ENCODE peak calls at places on chromosomes 5 and 9, in ten cellular contexts. One of them, this sample, is unnamed.

GRCh38 chr9:121871431-121872025 is 220.1 kb downstream of the DAB2IP start:
- DNase-seq in tibial artery: no peak
- DNase-seq in glutamatergic neuron: no peak
- DNase-seq in OCI-LY7: no peak
- DNase-seq in RWPE1: no peak
- DNase-seq in lung: no peak
- DNase-seq in progenitor cell of endocrine pancreas: no peak
- DNase-seq in endothelial cell: no peak
- DNase-seq in MCF 10A: peak
- DNase-seq in lower leg skin: no peak
- DNase-seq in this sample: no peak

GRCh38 chr9:75448281-75448680 is 360.0 kb downstream of the OSTF1 start:
- DNase-seq in endothelial cell: no peak
- DNase-seq in tibial artery: no peak
- DNase-seq in RWPE1: no peak
- DNase-seq in OCI-LY7: no peak
- DNase-seq in MCF 10A: no peak
- DNase-seq in lung: no peak
- DNase-seq in lower leg skin: no peak
- DNase-seq in glutamatergic neuron: no peak
- DNase-seq in progenitor cell of endocrine pancreas: no peak
- DNase-seq in this sample: no peak

GRCh38 chr5:131525805-131526204 is 109.2 kb downstream of the RAPGEF6 start:
- DNase-seq in endothelial cell: no peak
- DNase-seq in RWPE1: no peak
- DNase-seq in MCF 10A: peak
- DNase-seq in tibial artery: no peak
- DNase-seq in lung: no peak
- DNase-seq in progenitor cell of endocrine pancreas: no peak
- DNase-seq in lower leg skin: no peak
- DNase-seq in glutamatergic neuron: no peak
- DNase-seq in OCI-LY7: no peak
- DNase-seq in this sample: no peak

GRCh38 chr5:86646671-86647070 is 28.9 kb downstream of the COX7C start:
- DNase-seq in progenitor cell of endocrine pancreas: no peak
- DNase-seq in endothelial cell: no peak
- DNase-seq in MCF 10A: no peak
- DNase-seq in OCI-LY7: no peak
- DNase-seq in RWPE1: no peak
- DNase-seq in lung: no peak
- DNase-seq in lower leg skin: no peak
- DNase-seq in glutamatergic neuron: no peak
- DNase-seq in tibial artery: no peak
- DNase-seq in this sample: no peak

GRCh38 chr9:118751848-118752223 is 617.4 kb downstream of the BRINP1 start:
- DNase-seq in tibial artery: no peak
- DNase-seq in MCF 10A: no peak
- DNase-seq in RWPE1: no peak
- DNase-seq in lung: no peak
- DNase-seq in lower leg skin: no peak
- DNase-seq in endothelial cell: no peak
- DNase-seq in progenitor cell of endocrine pancreas: no peak
- DNase-seq in OCI-LY7: no peak
- DNase-seq in glutamatergic neuron: no peak
- DNase-seq in this sample: no peak

GRCh38 chr9:114900937-114901802 is 29.2 kb downstream of the TNFSF8 start:
- DNase-seq in progenitor cell of endocrine pancreas: no peak
- DNase-seq in endothelial cell: no peak
- DNase-seq in lung: no peak
- DNase-seq in RWPE1: no peak
- DNase-seq in MCF 10A: no peak
- DNase-seq in glutamatergic neuron: no peak
- DNase-seq in tibial artery: no peak
- DNase-seq in OCI-LY7: no peak
- DNase-seq in lower leg skin: no peak
- DNase-seq in this sample: no peak

GRCh38 chr5:158720316-158720715 is 379.4 kb downstream of the EBF1 start:
- DNase-seq in OCI-LY7: no peak
- DNase-seq in lung: no peak
- DNase-seq in RWPE1: no peak
- DNase-seq in MCF 10A: no peak
- DNase-seq in progenitor cell of endocrine pancreas: no peak
- DNase-seq in endothelial cell: no peak
- DNase-seq in tibial artery: no peak
- DNase-seq in lower leg skin: no peak
- DNase-seq in glutamatergic neuron: no peak
- DNase-seq in this sample: no peak

GRCh38 chr9:138082918-138083636 is 205.5 kb downstream of the CACNA1B start:
- DNase-seq in glutamatergic neuron: no peak
- DNase-seq in lung: no peak
- DNase-seq in endothelial cell: no peak
- DNase-seq in MCF 10A: no peak
- DNase-seq in lower leg skin: no peak
- DNase-seq in tibial artery: peak
- DNase-seq in OCI-LY7: no peak
- DNase-seq in RWPE1: no peak
- DNase-seq in progenitor cell of endocrine pancreas: no peak
- DNase-seq in this sample: peak

GRCh38 chr9:92850898-92851297 is 26.9 kb downstream of the ZNF484 start:
- DNase-seq in glutamatergic neuron: no peak
- DNase-seq in lung: no peak
- DNase-seq in MCF 10A: no peak
- DNase-seq in endothelial cell: no peak
- DNase-seq in OCI-LY7: peak
- DNase-seq in tibial artery: no peak
- DNase-seq in RWPE1: no peak
- DNase-seq in lower leg skin: no peak
- DNase-seq in progenitor cell of endocrine pancreas: no peak
- DNase-seq in this sample: no peak

GRCh38 chr5:141475625-141476131 is at the start of gene PCDHGC3:
- DNase-seq in tibial artery: peak
- DNase-seq in OCI-LY7: peak
- DNase-seq in progenitor cell of endocrine pancreas: peak
- DNase-seq in lung: peak
- DNase-seq in RWPE1: peak
- DNase-seq in endothelial cell: peak
- DNase-seq in MCF 10A: peak
- DNase-seq in glutamatergic neuron: peak
- DNase-seq in lower leg skin: peak
- DNase-seq in this sample: peak

GRCh38 chr5:75706775-75707174 is 10.5 kb downstream of the POC5 start:
- DNase-seq in glutamatergic neuron: no peak
- DNase-seq in OCI-LY7: no peak
- DNase-seq in lung: no peak
- DNase-seq in RWPE1: no peak
- DNase-seq in MCF 10A: no peak
- DNase-seq in progenitor cell of endocrine pancreas: no peak
- DNase-seq in lower leg skin: no peak
- DNase-seq in tibial artery: no peak
- DNase-seq in endothelial cell: no peak
- DNase-seq in this sample: no peak

GRCh38 chr5:34656700-34657549 is 797 bp downstream of the RAI14 start:
- DNase-seq in tibial artery: no peak
- DNase-seq in endothelial cell: peak
- DNase-seq in lung: no peak
- DNase-seq in OCI-LY7: no peak
- DNase-seq in progenitor cell of endocrine pancreas: peak
- DNase-seq in lower leg skin: no peak
- DNase-seq in glutamatergic neuron: peak
- DNase-seq in RWPE1: peak
- DNase-seq in MCF 10A: peak
- DNase-seq in this sample: no peak

GRCh38 chr5:34655354-34655991 is 655 bp upstream of the RAI14 start:
- DNase-seq in glutamatergic neuron: peak
- DNase-seq in OCI-LY7: no peak
- DNase-seq in progenitor cell of endocrine pancreas: peak
- DNase-seq in RWPE1: peak
- DNase-seq in lung: peak
- DNase-seq in MCF 10A: peak
- DNase-seq in tibial artery: peak
- DNase-seq in lower leg skin: peak
- DNase-seq in endothelial cell: peak
- DNase-seq in this sample: no peak

GRCh38 chr5:34657550-34657921 is 1.4 kb downstream of the RAI14 start:
- DNase-seq in endothelial cell: peak
- DNase-seq in OCI-LY7: no peak
- DNase-seq in glutamatergic neuron: peak
- DNase-seq in tibial artery: no peak
- DNase-seq in MCF 10A: peak
- DNase-seq in lower leg skin: no peak
- DNase-seq in progenitor cell of endocrine pancreas: peak
- DNase-seq in RWPE1: peak
- DNase-seq in lung: no peak
- DNase-seq in this sample: no peak

GRCh38 chr5:34658023-34658422 is 1.9 kb downstream of the RAI14 start:
- DNase-seq in lung: no peak
- DNase-seq in OCI-LY7: no peak
- DNase-seq in progenitor cell of endocrine pancreas: no peak
- DNase-seq in glutamatergic neuron: no peak
- DNase-seq in MCF 10A: peak
- DNase-seq in lower leg skin: no peak
- DNase-seq in endothelial cell: no peak
- DNase-seq in RWPE1: peak
- DNase-seq in tibial artery: no peak
- DNase-seq in this sample: no peak

GRCh38 chr5:34656001-34656699 is at the start of gene RAI14:
- DNase-seq in progenitor cell of endocrine pancreas: peak
- DNase-seq in lung: peak
- DNase-seq in lower leg skin: peak
- DNase-seq in glutamatergic neuron: peak
- DNase-seq in endothelial cell: peak
- DNase-seq in RWPE1: peak
- DNase-seq in tibial artery: peak
- DNase-seq in MCF 10A: peak
- DNase-seq in OCI-LY7: no peak
- DNase-seq in this sample: peak
- TF ChIP-seq CTCF in progenitor cell of endocrine pancreas: peak
- TF ChIP-seq CTCF in lung: no peak
- TF ChIP-seq CTCF in lower leg skin: no peak
- TF ChIP-seq CTCF in glutamatergic neuron: no peak
- TF ChIP-seq CTCF in endothelial cell: no peak
- TF ChIP-seq CTCF in RWPE1: peak
- TF ChIP-seq CTCF in tibial artery: no peak
- TF ChIP-seq CTCF in MCF 10A: no peak
- TF ChIP-seq CTCF in OCI-LY7: no peak
- TF ChIP-seq CTCF in this sample: no peak

GRCh38 chr5:61886214-61886613 is 419.8 kb upstream of the KIF2A start:
- DNase-seq in RWPE1: no peak
- DNase-seq in OCI-LY7: no peak
- DNase-seq in lower leg skin: no peak
- DNase-seq in glutamatergic neuron: no peak
- DNase-seq in endothelial cell: no peak
- DNase-seq in tibial artery: no peak
- DNase-seq in progenitor cell of endocrine pancreas: no peak
- DNase-seq in MCF 10A: no peak
- DNase-seq in lung: no peak
- DNase-seq in this sample: no peak

GRCh38 chr5:61882901-61883500 is 423.0 kb upstream of the KIF2A start:
- DNase-seq in RWPE1: no peak
- DNase-seq in OCI-LY7: no peak
- DNase-seq in lung: no peak
- DNase-seq in MCF 10A: no peak
- DNase-seq in endothelial cell: no peak
- DNase-seq in tibial artery: no peak
- DNase-seq in lower leg skin: no peak
- DNase-seq in glutamatergic neuron: no peak
- DNase-seq in progenitor cell of endocrine pancreas: no peak
- DNase-seq in this sample: no peak

GRCh38 chr5:61878471-61878870 is 427.5 kb upstream of the KIF2A start:
- DNase-seq in lower leg skin: no peak
- DNase-seq in progenitor cell of endocrine pancreas: no peak
- DNase-seq in tibial artery: no peak
- DNase-seq in RWPE1: no peak
- DNase-seq in glutamatergic neuron: no peak
- DNase-seq in endothelial cell: no peak
- DNase-seq in MCF 10A: no peak
- DNase-seq in lung: no peak
- DNase-seq in OCI-LY7: no peak
- DNase-seq in this sample: no peak

GRCh38 chr5:61884242-61884855 is 421.7 kb upstream of the KIF2A start:
- DNase-seq in lung: no peak
- DNase-seq in tibial artery: no peak
- DNase-seq in endothelial cell: no peak
- DNase-seq in progenitor cell of endocrine pancreas: no peak
- DNase-seq in lower leg skin: no peak
- DNase-seq in glutamatergic neuron: peak
- DNase-seq in OCI-LY7: no peak
- DNase-seq in RWPE1: no peak
- DNase-seq in MCF 10A: no peak
- DNase-seq in this sample: no peak

DNA sequence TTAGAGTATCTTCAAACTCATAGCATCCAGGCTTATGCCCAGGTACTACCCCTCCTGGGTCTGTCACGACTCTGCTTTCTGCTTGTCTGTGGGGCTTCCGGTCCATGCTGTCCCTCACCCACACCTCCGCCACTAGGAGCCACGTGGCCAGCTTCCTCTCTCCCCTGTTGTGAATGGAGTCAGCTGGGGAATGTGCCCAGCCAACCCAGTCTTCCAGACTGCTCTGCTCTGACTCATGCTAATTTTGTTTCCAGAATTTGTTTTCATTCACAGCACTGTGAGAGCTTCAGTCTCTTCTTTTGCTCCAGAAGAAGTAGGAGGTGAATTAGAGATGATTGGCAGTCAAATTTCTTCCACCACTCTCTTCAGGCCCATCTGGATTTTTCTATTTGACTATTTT is 424.2 kb upstream of the KIF2A start:
- DNase-seq in progenitor cell of endocrine pancreas: no peak
- DNase-seq in RWPE1: peak
- DNase-seq in OCI-LY7: no peak
- DNase-seq in lung: no peak
- DNase-seq in endothelial cell: no peak
- DNase-seq in lower leg skin: no peak
- DNase-seq in tibial artery: no peak
- DNase-seq in MCF 10A: peak
- DNase-seq in glutamatergic neuron: no peak
- DNase-seq in this sample: no peak
- TF ChIP-seq CTCF in progenitor cell of endocrine pancreas: no peak
- TF ChIP-seq CTCF in RWPE1: no peak
- TF ChIP-seq CTCF in OCI-LY7: no peak
- TF ChIP-seq CTCF in lung: no peak
- TF ChIP-seq CTCF in endothelial cell: no peak
- TF ChIP-seq CTCF in lower leg skin: no peak
- TF ChIP-seq CTCF in tibial artery: no peak
- TF ChIP-seq CTCF in MCF 10A: no peak
- TF ChIP-seq CTCF in glutamatergic neuron: no peak
- TF ChIP-seq CTCF in this sample: no peak

GRCh38 chr9:136629879-136630661 is 32.6 kb upstream of the EGFL7 start:
- DNase-seq in endothelial cell: peak
- DNase-seq in lower leg skin: no peak
- DNase-seq in glutamatergic neuron: peak
- DNase-seq in tibial artery: no peak
- DNase-seq in lung: peak
- DNase-seq in OCI-LY7: peak
- DNase-seq in MCF 10A: peak
- DNase-seq in RWPE1: no peak
- DNase-seq in progenitor cell of endocrine pancreas: peak
- DNase-seq in this sample: no peak
- TF ChIP-seq CTCF in endothelial cell: peak
- TF ChIP-seq CTCF in lower leg skin: no peak
- TF ChIP-seq CTCF in glutamatergic neuron: peak
- TF ChIP-seq CTCF in tibial artery: peak
- TF ChIP-seq CTCF in lung: peak
- TF ChIP-seq CTCF in OCI-LY7: peak
- TF ChIP-seq CTCF in MCF 10A: peak
- TF ChIP-seq CTCF in RWPE1: peak
- TF ChIP-seq CTCF in progenitor cell of endocrine pancreas: peak
- TF ChIP-seq CTCF in this sample: peak

GRCh38 chr9:100324594-100325200 is 28.0 kb downstream of the TEX10 start:
- DNase-seq in progenitor cell of endocrine pancreas: no peak
- DNase-seq in lower leg skin: no peak
- DNase-seq in lung: no peak
- DNase-seq in OCI-LY7: peak
- DNase-seq in endothelial cell: no peak
- DNase-seq in RWPE1: peak
- DNase-seq in MCF 10A: peak
- DNase-seq in tibial artery: no peak
- DNase-seq in glutamatergic neuron: no peak
- DNase-seq in this sample: no peak
- TF ChIP-seq CTCF in progenitor cell of endocrine pancreas: peak
- TF ChIP-seq CTCF in lower leg skin: no peak
- TF ChIP-seq CTCF in lung: no peak
- TF ChIP-seq CTCF in OCI-LY7: peak
- TF ChIP-seq CTCF in endothelial cell: peak
- TF ChIP-seq CTCF in RWPE1: peak
- TF ChIP-seq CTCF in MCF 10A: peak
- TF ChIP-seq CTCF in tibial artery: peak
- TF ChIP-seq CTCF in glutamatergic neuron: peak
- TF ChIP-seq CTCF in this sample: peak

This sample was measured in osteocyte.